ENCODE peak calls at places on chromosomes 12 and 14, in four cellular contexts. G is CD4-positive, alpha-beta T cell; B is HEK293T; H is coronary artery. T is an unnamed sample.

GRCh38 chr12:108722992-108723766 is 8.1 kb downstream of the CORO1C start:
- DNase-seq in G (no peak), B (no peak), H (no peak), T (no peak)

GRCh38 chr14:77603031-77603430 is 13.4 kb downstream of the SPTLC2 start:
- DNase-seq in G (no peak), B (no peak), H (no peak), T (no peak)

GRCh38 chr14:99822800-99823455 is 29.7 kb downstream of the EML1 start:
- DNase-seq in G (no peak), B (no peak), H (no peak), T (no peak)

GRCh38 chr12:94458882-94459772 is 540 bp downstream of the CEP83 start:
- DNase-seq in G (no peak), B (peak; percentile 35), H (no peak), T (no peak)

GRCh38 chr12:73906757-73907156 is 630.9 kb upstream of the ATXN7L3B start:
- DNase-seq in G (no peak), B (no peak), H (no peak), T (no peak)

GRCh38 chr12:124906606-124907261 is 7.7 kb downstream of the UBC start:
- DNase-seq in G (peak; percentile 92), B (peak; percentile 77), H (no peak), T (peak; percentile 94)

GRCh38 chr14:20460458-20461229 is 590 bp downstream of the PIP4P1 start:
- DNase-seq in G (peak; percentile 80), B (no peak), H (no peak), T (no peak)

GRCh38 chr12:55670213-55670730 is 33.6 kb downstream of the OR10P1 start:
- DNase-seq in G (no peak), B (no peak), H (peak; percentile 47), T (no peak)

GRCh38 chr14:44530482-44530881 is 23.4 kb upstream of the FSCB start:
- DNase-seq in G (no peak), B (no peak), H (no peak), T (no peak)

GRCh38 chr12:6322969-6323339 is 12.5 kb downstream of the PLEKHG6 start:
- DNase-seq in G (no peak), B (no peak), H (no peak), T (no peak)

GRCh38 chr14:64734990-64735389 is 30.8 kb downstream of the PLEKHG3 start:
- DNase-seq in G (no peak), B (no peak), H (no peak), T (no peak)

GRCh38 chr12:25065035-25065434 is 116.1 kb upstream of the BCAT1 start:
- DNase-seq in G (no peak), B (no peak), H (no peak), T (no peak)

GRCh38 chr14:105474478-105475268 is at the start of gene CRIP2:
- DNase-seq in G (no peak), B (peak; percentile 73), H (no peak), T (no peak)

GRCh38 chr12:19402211-19402610 is 37.1 kb upstream of the AEBP2 start:
- DNase-seq in G (no peak), B (no peak), H (no peak), T (no peak)

GRCh38 chr12:34051486-34051885 is 29.2 kb downstream of the ALG10 start:
- DNase-seq in G (no peak), B (no peak), H (no peak), T (no peak)

GRCh38 chr14:53044486-53044885 is 93.6 kb upstream of the FERMT2 start:
- DNase-seq in G (no peak), B (no peak), H (no peak), T (no peak)

GRCh38 chr14:76152333-76152681 is 585 bp downstream of the GPATCH2L start:
- DNase-seq in G (peak; percentile 76), B (peak; percentile 63), H (peak; percentile 87), T (peak; percentile 29)

GRCh38 chr14:50666772-50667490 is 1.2 kb downstream of the SAV1 start:
- DNase-seq in G (peak; percentile 58), B (peak; percentile 33), H (no peak), T (no peak)

GRCh38 chr14:49861923-49862673 is 9.5 kb upstream of the NEMF start:
- DNase-seq in G (peak; percentile 78), B (peak; percentile 56), H (peak; percentile 92), T (peak; percentile 86)

GRCh38 chr12:20350495-20350894 is 17.8 kb upstream of the PDE3A start:
- DNase-seq in G (no peak), B (no peak), H (no peak), T (no peak)

GRCh38 chr12:93902736-93903562 is 225.8 kb downstream of the CRADD start:
- DNase-seq in G (no peak), B (no peak), H (no peak), T (no peak)

GRCh38 chr12:48078901-48079300 is 27.0 kb downstream of the SENP1 start:
- DNase-seq in G (no peak), B (no peak), H (no peak), T (no peak)

GRCh38 chr14:74302160-74302628 is 540 bp downstream of the ABCD4 start:
- DNase-seq in G (no peak), B (peak; percentile 58), H (no peak), T (no peak)

GRCh38 chr12:104064842-104065441 is 611 bp downstream of the HCFC2 start:
- DNase-seq in G (no peak), B (peak; percentile 15), H (no peak), T (no peak)

GRCh38 chr12:8950702-8951478 is 1.4 kb upstream of the M6PR start:
- DNase-seq in G (no peak), B (no peak), H (no peak), T (no peak)

GRCh38 chr12:40287369-40287975 is 62.7 kb downstream of the LRRK2 start:
- DNase-seq in G (no peak), B (no peak), H (no peak), T (no peak)

GRCh38 chr14:69539631-69540410 is 34.9 kb downstream of the CCDC177 start:
- DNase-seq in G (no peak), B (no peak), H (no peak), T (no peak)

GRCh38 chr12:3727877-3728632 is 24.9 kb downstream of the CRACR2A start:
- DNase-seq in G (peak; percentile 42), B (no peak), H (no peak), T (no peak)